ENCODE peak calls at places on chromosomes 6 and 20, in seven cellular contexts. M is CD8-positive, alpha-beta memory T cell; N is CD4-positive, alpha-beta memory T cell; U is NCI-H446 treated with DMSO at 0.1 percent for 48 hours; H is body of pancreas; P is germinal center; T is left colon. F is an unnamed sample.

GRCh38 chr20:21956591-21956990 is 251.1 kb downstream of the PAX1 start:
- DNase-seq in M (no peak), N (no peak), U (no peak), H (no peak), P (no peak), T (no peak), F (no peak)

GRCh38 chr6:112879920-112880413 is 532.8 kb downstream of the RFPL4B start:
- DNase-seq in M (no peak), N (no peak), U (no peak), H (peak; percentile 44), P (no peak), T (no peak), F (peak; percentile 32)

GRCh38 chr20:33681288-33681687 is 4.9 kb downstream of the E2F1 start:
- DNase-seq in M (no peak), N (no peak), U (no peak), H (no peak), P (no peak), T (no peak), F (no peak)

GRCh38 chr20:34485068-34485634 is 31.1 kb upstream of the DYNLRB1 start:
- DNase-seq in M (no peak), N (no peak), U (no peak), H (no peak), P (no peak), T (no peak), F (no peak)

GRCh38 chr20:33654680-33655161 is 7.4 kb upstream of the C20orf144 start:
- DNase-seq in M (no peak), N (no peak), U (no peak), H (no peak), P (no peak), T (no peak), F (no peak)

GRCh38 chr6:44265003-44265842 is at the start of gene NFKBIE:
- DNase-seq in M (peak; percentile 93), N (peak; percentile 94), U (peak; percentile 31), H (peak; percentile 97), P (peak; percentile 92), T (peak; percentile 95), F (peak; percentile 34)

GRCh38 chr6:78062993-78063392 is 410.2 kb downstream of the MEI4 start:
- DNase-seq in M (no peak), N (no peak), U (no peak), H (no peak), P (no peak), T (no peak), F (no peak)

GRCh38 chr6:30555428-30556005 is 772 bp downstream of the GNL1 start:
- DNase-seq in M (no peak), N (no peak), U (no peak), H (peak; percentile 57), P (peak; percentile 22), T (no peak), F (no peak)

GRCh38 chr6:122712093-122712863 is 67.2 kb upstream of the FABP7 start:
- DNase-seq in M (no peak), N (no peak), U (no peak), H (no peak), P (no peak), T (no peak), F (no peak)

GRCh38 chr20:50519036-50519780 is 9.0 kb downstream of the PTPN1 start:
- DNase-seq in M (no peak), N (peak; percentile 42), U (no peak), H (no peak), P (no peak), T (no peak), F (no peak)

GRCh38 chr6:53483423-53484353 is 61.2 kb downstream of the GCLC start:
- DNase-seq in M (no peak), N (no peak), U (no peak), H (no peak), P (no peak), T (no peak), F (no peak)

GRCh38 chr20:58623579-58624473 is 27.3 kb upstream of the STX16 start:
- DNase-seq in M (no peak), N (no peak), U (no peak), H (no peak), P (no peak), T (peak; percentile 38), F (no peak)

GRCh38 chr6:169115632-169116031 is 138.0 kb downstream of the THBS2 start:
- DNase-seq in M (no peak), N (no peak), U (no peak), H (no peak), P (no peak), T (no peak), F (no peak)

GRCh38 chr6:109854541-109855308 is 123.4 kb upstream of the GPR6 start:
- DNase-seq in M (no peak), N (no peak), U (no peak), H (no peak), P (no peak), T (no peak), F (no peak)

GRCh38 chr20:59785118-59785959 is 148.1 kb downstream of the SYCP2 start:
- DNase-seq in M (no peak), N (no peak), U (no peak), H (no peak), P (no peak), T (no peak), F (no peak)

GRCh38 chr6:147870745-147871144 is 362.3 kb downstream of the SAMD5 start:
- DNase-seq in M (no peak), N (no peak), U (no peak), H (no peak), P (no peak), T (no peak), F (no peak)

GRCh38 chr20:23349338-23350006 is 1.1 kb upstream of the NXT1 start:
- DNase-seq in M (no peak), N (no peak), U (no peak), H (no peak), P (peak; percentile 59), T (no peak), F (no peak)

GRCh38 chr20:48799315-48800105 is 28.3 kb downstream of the PREX1 start:
- DNase-seq in M (no peak), N (no peak), U (no peak), H (no peak), P (no peak), T (no peak), F (no peak)

GRCh38 chr6:27078734-27079357 is 168.7 kb upstream of the PRSS16 start:
- DNase-seq in M (peak; percentile 36), N (peak; percentile 52), U (peak; percentile 52), H (peak; percentile 35), P (peak; percentile 21), T (peak; percentile 27), F (peak; percentile 44)

GRCh38 chr6:10412165-10412947 is 2.5 kb downstream of the TFAP2A start:
- DNase-seq in M (peak; percentile 48), N (peak; percentile 48), U (peak; percentile 56), H (no peak), P (no peak), T (no peak), F (peak; percentile 14)

GRCh38 chr20:3407426-3408250 is at the start of gene DNAAF9:
- DNase-seq in M (peak; percentile 71), N (peak; percentile 71), U (peak; percentile 43), H (peak; percentile 79), P (peak; percentile 91), T (peak; percentile 62), F (peak; percentile 73)

GRCh38 chr6:152295346-152295745 is 341.8 kb downstream of the SYNE1 start:
- DNase-seq in M (no peak), N (no peak), U (no peak), H (no peak), P (no peak), T (no peak), F (no peak)

GRCh38 chr6:40436685-40437604 is 150.2 kb downstream of the LRFN2 start:
- DNase-seq in M (no peak), N (peak; percentile 10), U (peak; percentile 10), H (no peak), P (no peak), T (no peak), F (no peak)

GRCh38 chr20:19073584-19074198 is 138.8 kb upstream of the SLC24A3 start:
- DNase-seq in M (no peak), N (no peak), U (no peak), H (no peak), P (peak; percentile 58), T (no peak), F (no peak)

GRCh38 chr6:104161960-104162669 is 697.6 kb downstream of the HACE1 start:
- DNase-seq in M (no peak), N (no peak), U (no peak), H (no peak), P (no peak), T (no peak), F (no peak)

GRCh38 chr20:49668181-49668877 is 45.3 kb downstream of the B4GALT5 start:
- DNase-seq in M (peak; percentile 93), N (peak; percentile 75), U (no peak), H (peak; percentile 26), P (peak; percentile 85), T (peak; percentile 52), F (no peak)

GRCh38 chr20:50592282-50593004 is 82.3 kb downstream of the PTPN1 start:
- DNase-seq in M (no peak), N (no peak), U (no peak), H (peak; percentile 74), P (no peak), T (no peak), F (no peak)

GRCh38 chr6:134636221-134636830 is 313.6 kb downstream of the ALDH8A1 start:
- DNase-seq in M (no peak), N (peak; percentile 16), U (peak; percentile 42), H (no peak), P (no peak), T (no peak), F (no peak)

GRCh38 chr6:38138374-38138773 is 318.8 kb downstream of the ZFAND3 start:
- DNase-seq in M (no peak), N (no peak), U (no peak), H (no peak), P (no peak), T (no peak), F (no peak)

GRCh38 chr20:61205769-61206168 is 46.3 kb upstream of the CDH4 start:
- DNase-seq in M (no peak), N (no peak), U (no peak), H (no peak), P (no peak), T (no peak), F (no peak)

GRCh38 chr6:48747040-48747439 is 636.0 kb upstream of the PTCHD4 start:
- DNase-seq in M (no peak), N (no peak), U (no peak), H (no peak), P (no peak), T (no peak), F (no peak)

GRCh38 chr6:43951063-43951755 is 176.0 kb downstream of the MRPL14 start:
- DNase-seq in M (no peak), N (no peak), U (no peak), H (peak; percentile 87), P (no peak), T (peak; percentile 73), F (peak; percentile 15)

GRCh38 chr20:13280609-13281324 is 59.7 kb downstream of the ISM1 start:
- DNase-seq in M (no peak), N (no peak), U (no peak), H (no peak), P (no peak), T (no peak), F (no peak)

F was measured in DMS 273 treated with DMSO at 0.1 percent for 48 hours.